ENCODE peak calls at places on chromosomes 16 and 17, in seven cellular contexts. Y is gastrocnemius medialis; V is GM12878; W is cardiac muscle cell; S is ovary; U is CD8-positive, alpha-beta T cell; A is GM23338. T is an unnamed sample.

GRCh38 chr16:72198021-72198420 is 26.1 kb upstream of the PMFBP1 start:
- DNase-seq in Y (no peak), V (no peak), W (peak; percentile 93), S (peak; percentile 28), U (no peak), A (no peak), T (peak; percentile 24)

GRCh38 chr17:72359811-72360210 is 239.0 kb downstream of the SOX9 start:
- DNase-seq in Y (no peak), V (no peak), W (no peak), S (no peak), U (no peak), A (no peak), T (no peak)

GRCh38 chr17:19388791-19389190 is 1.8 kb upstream of the MFAP4 start:
- DNase-seq in Y (no peak), V (no peak), W (no peak), S (no peak), U (no peak), A (no peak), T (no peak)

GRCh38 chr17:21674242-21674731 is 18.0 kb upstream of the KCNJ18 start:
- DNase-seq in Y (no peak), V (no peak), W (no peak), S (no peak), U (no peak), A (no peak), T (no peak)

GRCh38 chr17:64200080-64201042 is 62.7 kb downstream of the TEX2 start:
- DNase-seq in Y (peak; percentile 60), V (peak; percentile 19), W (peak; percentile 74), S (no peak), U (no peak), A (peak; percentile 16), T (no peak)

GRCh38 chr16:165539-166374 is at the start of gene HBM:
- DNase-seq in Y (no peak), V (no peak), W (no peak), S (no peak), U (no peak), A (peak; percentile 40), T (no peak)

GRCh38 chr16:15773964-15774363 is 82.9 kb downstream of the MYH11 start:
- DNase-seq in Y (no peak), V (no peak), W (peak; percentile 28), S (no peak), U (no peak), A (no peak), T (no peak)

GRCh38 chr16:56108724-56109123 is 82.6 kb upstream of the GNAO1 start:
- DNase-seq in Y (no peak), V (no peak), W (no peak), S (no peak), U (no peak), A (no peak), T (no peak)

GRCh38 chr17:65463242-65463641 is 98.2 kb downstream of the AXIN2 start:
- DNase-seq in Y (peak; percentile 96), V (no peak), W (peak; percentile 98), S (peak; percentile 78), U (no peak), A (no peak), T (no peak)

GRCh38 chr16:3949287-3949686 is 68.8 kb upstream of the CREBBP start:
- DNase-seq in Y (no peak), V (no peak), W (peak; percentile 45), S (no peak), U (no peak), A (no peak), T (peak; percentile 69)

GRCh38 chr17:80987941-80988461 is 3.6 kb upstream of the CHMP6 start:
- DNase-seq in Y (peak; percentile 59), V (no peak), W (no peak), S (peak; percentile 7), U (no peak), A (no peak), T (peak; percentile 55)

GRCh38 chr17:6574689-6575595 is 18.6 kb upstream of the PITPNM3 start:
- DNase-seq in Y (no peak), V (peak; percentile 40), W (peak; percentile 76), S (peak; percentile 46), U (peak; percentile 17), A (no peak), T (no peak)
- TF ChIP-seq CTCF in Y (no peak), V (no peak), W (peak; percentile 16), S (peak; percentile 19), U (no peak), A (no peak), T (no peak)

DNA sequence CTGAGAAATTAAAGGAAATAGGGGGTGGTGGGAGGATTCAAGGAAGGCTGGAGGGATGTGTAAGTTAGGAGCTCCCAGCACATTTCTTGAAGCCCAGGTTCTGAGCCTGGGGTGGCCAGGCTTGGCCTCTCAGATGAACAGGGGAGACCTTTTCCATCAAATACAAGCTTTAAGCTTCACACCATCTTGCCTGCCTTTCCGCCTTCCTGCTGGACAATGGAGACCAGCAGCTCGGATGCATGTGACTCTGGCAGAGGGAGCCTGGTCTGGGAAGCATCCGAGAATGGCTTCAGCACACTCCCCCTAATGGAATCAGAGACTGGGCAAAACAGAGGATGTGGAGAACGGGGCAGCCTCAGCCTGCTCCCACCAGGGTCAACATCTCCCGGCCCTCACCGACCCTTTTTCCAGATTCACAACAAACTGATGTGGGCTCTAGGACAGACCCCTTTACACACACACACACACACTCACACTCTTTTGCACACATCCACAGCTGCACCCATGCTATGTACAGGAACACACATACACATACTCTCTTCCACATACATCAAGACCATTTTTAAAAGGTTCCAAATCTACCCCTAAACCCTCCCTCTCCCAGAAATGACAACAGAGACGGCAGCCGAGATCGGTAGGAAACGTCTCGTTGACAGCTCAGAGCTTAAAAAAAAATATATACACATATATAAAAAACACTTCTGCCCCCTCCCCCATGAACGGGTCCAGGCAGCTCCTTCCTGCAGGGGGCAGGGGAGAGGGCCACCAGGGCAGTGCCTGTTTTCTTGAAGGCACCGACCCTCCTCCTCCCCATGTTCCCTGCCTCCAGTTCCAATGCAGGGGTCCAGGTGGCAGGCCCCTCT is 6.5 kb upstream of the ATXN7L3 start:
- DNase-seq in Y (no peak), V (no peak), W (no peak), S (no peak), U (no peak), A (peak; percentile 49), T (no peak)
- TF ChIP-seq CTCF in Y (no peak), V (no peak), W (no peak), S (no peak), U (no peak), A (peak; percentile 37), T (no peak)

GRCh38 chr17:7001562-7001961 is 5.7 kb downstream of the ALOX12 start:
- DNase-seq in Y (no peak), V (no peak), W (peak; percentile 34), S (no peak), U (no peak), A (peak; percentile 69), T (peak; percentile 64)
- TF ChIP-seq CTCF in Y (peak; percentile 12), V (peak; percentile 56), W (peak; percentile 63), S (no peak), U (peak; percentile 59), A (peak; percentile 79), T (peak; percentile 75)

GRCh38 chr17:60253048-60253447 is 103.3 kb downstream of the CA4 start:
- DNase-seq in Y (no peak), V (no peak), W (no peak), S (no peak), U (no peak), A (no peak), T (no peak)
- TF ChIP-seq CTCF in Y (no peak), V (no peak), W (no peak), S (no peak), U (no peak), A (no peak), T (no peak)

DNA sequence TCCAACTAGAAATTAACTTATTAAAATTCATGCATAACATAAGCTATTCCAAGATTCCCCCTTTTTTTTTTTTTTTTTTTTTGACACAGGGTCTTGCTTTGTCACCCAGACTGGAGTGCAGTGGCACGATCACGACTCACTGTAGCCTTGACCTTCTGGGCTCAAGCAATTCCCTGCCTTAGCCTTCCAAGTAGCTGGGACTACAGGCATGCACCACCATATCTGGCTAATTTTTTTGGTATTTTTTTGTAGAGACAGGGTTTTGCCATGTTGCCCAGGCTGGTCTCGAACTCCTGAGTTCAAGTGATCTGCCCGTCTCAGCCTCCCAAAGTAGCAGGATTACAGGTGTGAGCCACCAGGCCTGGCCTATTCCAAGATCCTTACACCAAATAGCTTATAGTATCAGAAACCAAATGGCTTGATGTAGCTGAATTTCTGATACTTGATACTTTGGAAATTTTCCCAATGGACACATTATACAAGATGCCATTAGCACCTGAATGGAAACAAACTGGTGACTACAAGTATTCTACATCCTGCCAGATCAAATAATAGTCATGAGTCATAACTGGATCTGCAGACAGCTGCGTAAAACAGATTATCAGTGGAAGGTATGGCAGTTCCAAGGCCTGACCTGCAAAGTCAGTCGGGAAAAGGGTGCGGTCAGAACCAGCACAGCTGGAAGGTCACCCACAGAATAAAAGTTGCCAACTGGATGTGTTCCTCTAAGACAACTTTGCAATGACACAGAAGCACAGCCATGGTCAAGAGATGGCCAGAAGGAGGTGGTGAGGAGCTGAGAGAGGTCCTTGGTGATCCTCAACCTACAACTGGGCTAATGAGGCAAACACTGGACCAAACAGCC is 14.5 kb downstream of the TUBG1 start:
- DNase-seq in Y (peak; percentile 82), V (no peak), W (no peak), S (no peak), U (no peak), A (no peak), T (no peak)
- TF ChIP-seq CTCF in Y (no peak), V (no peak), W (no peak), S (no peak), U (no peak), A (no peak), T (no peak)

DNA sequence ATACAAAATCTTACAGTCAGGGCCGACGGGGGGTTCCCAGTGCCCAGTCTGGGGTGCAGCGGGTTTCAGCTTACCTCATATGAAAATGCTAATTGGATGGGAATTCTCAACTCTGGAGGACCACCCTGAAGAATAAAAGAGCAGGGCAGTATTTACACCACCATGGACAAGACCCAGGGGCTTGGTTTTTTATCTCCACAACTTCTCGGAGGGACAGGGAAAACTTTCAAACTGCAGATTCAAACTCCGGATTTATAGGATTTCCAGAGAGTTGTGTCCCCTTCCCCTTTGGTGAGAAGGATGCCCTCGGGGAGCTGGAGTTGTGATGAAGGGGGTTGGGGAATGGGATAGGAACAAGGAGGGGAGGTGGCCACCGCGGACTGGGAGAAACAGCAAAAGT is 15.6 kb downstream of the FOXL1 start:
- DNase-seq in Y (no peak), V (no peak), W (no peak), S (no peak), U (no peak), A (no peak), T (no peak)
- TF ChIP-seq CTCF in Y (no peak), V (no peak), W (no peak), S (no peak), U (no peak), A (no peak), T (no peak)

GRCh38 chr17:58279016-58279671 is 1.6 kb downstream of the MPO start:
- DNase-seq in Y (peak; percentile 45), V (no peak), W (peak; percentile 68), S (peak; percentile 17), U (no peak), A (peak; percentile 53), T (no peak)
- TF ChIP-seq CTCF in Y (no peak), V (no peak), W (no peak), S (no peak), U (no peak), A (no peak), T (no peak)